ENCODE peak calls at places on chromosomes 13 and 19, in four cellular contexts. One of them, this sample, is unnamed.

GRCh38 chr19:28519950-28520861 is 692.7 kb downstream of the UQCRFS1 start:
- DNase-seq in tibial nerve: no peak
- DNase-seq in right lobe of liver: peak; percentile 87
- DNase-seq in K562: no peak
- DNase-seq in this sample: peak; percentile 38

GRCh38 chr13:38582133-38582532 is 104.7 kb upstream of the FREM2 start:
- DNase-seq in tibial nerve: no peak
- DNase-seq in right lobe of liver: no peak
- DNase-seq in K562: peak; percentile 15
- DNase-seq in this sample: no peak

GRCh38 chr19:40567750-40568494 is 8.8 kb upstream of the SHKBP1 start:
- DNase-seq in tibial nerve: no peak
- DNase-seq in right lobe of liver: no peak
- DNase-seq in K562: no peak
- DNase-seq in this sample: no peak

GRCh38 chr13:77318741-77319140 is 8.2 kb downstream of the MYCBP2 start:
- DNase-seq in tibial nerve: no peak
- DNase-seq in right lobe of liver: no peak
- DNase-seq in K562: no peak
- DNase-seq in this sample: no peak

GRCh38 chr19:28633223-28634030 is 579.5 kb downstream of the UQCRFS1 start:
- DNase-seq in tibial nerve: no peak
- DNase-seq in right lobe of liver: peak; percentile 62
- DNase-seq in K562: peak; percentile 73
- DNase-seq in this sample: peak; percentile 42

GRCh38 chr13:75368167-75368566 is 113.8 kb downstream of the TBC1D4 start:
- DNase-seq in tibial nerve: no peak
- DNase-seq in right lobe of liver: no peak
- DNase-seq in K562: no peak
- DNase-seq in this sample: no peak

GRCh38 chr13:38602261-38602660 is 84.6 kb upstream of the FREM2 start:
- DNase-seq in tibial nerve: no peak
- DNase-seq in right lobe of liver: no peak
- DNase-seq in K562: peak; percentile 31
- DNase-seq in this sample: no peak

GRCh38 chr13:44140146-44140545 is 233.5 kb upstream of the SERP2 start:
- DNase-seq in tibial nerve: no peak
- DNase-seq in right lobe of liver: no peak
- DNase-seq in K562: no peak
- DNase-seq in this sample: no peak

GRCh38 chr13:98892821-98893220 is 85.0 kb downstream of the DOCK9 start:
- DNase-seq in tibial nerve: no peak
- DNase-seq in right lobe of liver: no peak
- DNase-seq in K562: no peak
- DNase-seq in this sample: no peak

GRCh38 chr13:44116562-44117315 is 237.0 kb downstream of the LACC1 start:
- DNase-seq in tibial nerve: no peak
- DNase-seq in right lobe of liver: no peak
- DNase-seq in K562: no peak
- DNase-seq in this sample: no peak

GRCh38 chr13:69959041-69959440 is 148.6 kb upstream of the ATXN8OS start:
- DNase-seq in tibial nerve: no peak
- DNase-seq in right lobe of liver: no peak
- DNase-seq in K562: no peak
- DNase-seq in this sample: no peak

GRCh38 chr13:113951246-113951999 is 22.5 kb downstream of the C13orf46 start:
- DNase-seq in tibial nerve: peak; percentile 85
- DNase-seq in right lobe of liver: peak; percentile 88
- DNase-seq in K562: peak; percentile 85
- DNase-seq in this sample: no peak

GRCh38 chr13:114089751-114090400 is 42.5 kb downstream of the RASA3 start:
- DNase-seq in tibial nerve: peak; percentile 1
- DNase-seq in right lobe of liver: no peak
- DNase-seq in K562: no peak
- DNase-seq in this sample: no peak

GRCh38 chr13:40148103-40148502 is 492.6 kb downstream of the COG6 start:
- DNase-seq in tibial nerve: no peak
- DNase-seq in right lobe of liver: no peak
- DNase-seq in K562: no peak
- DNase-seq in this sample: no peak

GRCh38 chr19:2848625-2849024 is 7.3 kb downstream of the ZNF555 start:
- DNase-seq in tibial nerve: no peak
- DNase-seq in right lobe of liver: no peak
- DNase-seq in K562: no peak
- DNase-seq in this sample: no peak

GRCh38 chr19:20503536-20503935 is 62.0 kb downstream of the ZNF737 start:
- DNase-seq in tibial nerve: no peak
- DNase-seq in right lobe of liver: no peak
- DNase-seq in K562: no peak
- DNase-seq in this sample: no peak

GRCh38 chr13:40485611-40486517 is 180.6 kb downstream of the FOXO1 start:
- DNase-seq in tibial nerve: no peak
- DNase-seq in right lobe of liver: no peak
- DNase-seq in K562: no peak
- DNase-seq in this sample: no peak

GRCh38 chr19:47693903-47694302 is 19.3 kb upstream of the EHD2 start:
- DNase-seq in tibial nerve: no peak
- DNase-seq in right lobe of liver: no peak
- DNase-seq in K562: no peak
- DNase-seq in this sample: no peak

GRCh38 chr13:48431987-48432615 is 19.2 kb upstream of the LPAR6 start:
- DNase-seq in tibial nerve: no peak
- DNase-seq in right lobe of liver: no peak
- DNase-seq in K562: no peak
- DNase-seq in this sample: no peak

GRCh38 chr19:19649159-19649558 is 5.7 kb upstream of the GMIP start:
- DNase-seq in tibial nerve: no peak
- DNase-seq in right lobe of liver: no peak
- DNase-seq in K562: no peak
- DNase-seq in this sample: no peak

GRCh38 chr19:44626067-44626624 is 12.8 kb downstream of the IGSF23 start:
- DNase-seq in tibial nerve: no peak
- DNase-seq in right lobe of liver: peak; percentile 75
- DNase-seq in K562: no peak
- DNase-seq in this sample: peak; percentile 73

GRCh38 chr19:40690699-40691420 is 409 bp upstream of the NUMBL start:
- DNase-seq in tibial nerve: peak; percentile 98
- DNase-seq in right lobe of liver: peak; percentile 97
- DNase-seq in K562: peak; percentile 97
- DNase-seq in this sample: peak; percentile 99

GRCh38 chr13:101267656-101268055 is 148.7 kb downstream of the NALCN start:
- DNase-seq in tibial nerve: no peak
- DNase-seq in right lobe of liver: no peak
- DNase-seq in K562: no peak
- DNase-seq in this sample: peak; percentile 79

GRCh38 chr13:100633461-100633860 is 41.1 kb downstream of the TMTC4 start:
- DNase-seq in tibial nerve: no peak
- DNase-seq in right lobe of liver: no peak
- DNase-seq in K562: no peak
- DNase-seq in this sample: peak; percentile 34

GRCh38 chr19:14146789-14147216 is 10.4 kb upstream of the ASF1B start:
- DNase-seq in tibial nerve: no peak
- DNase-seq in right lobe of liver: no peak
- DNase-seq in K562: no peak
- DNase-seq in this sample: peak; percentile 76

GRCh38 chr19:2315818-2316353 is 7.9 kb upstream of the LINGO3 start:
- DNase-seq in tibial nerve: peak; percentile 33
- DNase-seq in right lobe of liver: peak; percentile 79
- DNase-seq in K562: peak; percentile 66
- DNase-seq in this sample: peak; percentile 65

GRCh38 chr19:43432866-43433673 is 18.4 kb downstream of the TEX101 start:
- DNase-seq in tibial nerve: no peak
- DNase-seq in right lobe of liver: peak; percentile 59
- DNase-seq in K562: peak; percentile 82
- DNase-seq in this sample: peak; percentile 63

GRCh38 chr13:19927117-19927734 is 31.3 kb upstream of the ZMYM2 start:
- DNase-seq in tibial nerve: no peak
- DNase-seq in right lobe of liver: no peak
- DNase-seq in K562: no peak
- DNase-seq in this sample: no peak

GRCh38 chr13:99086149-99086868 is 108.4 kb upstream of the DOCK9 start:
- DNase-seq in tibial nerve: no peak
- DNase-seq in right lobe of liver: peak; percentile 68
- DNase-seq in K562: peak; percentile 73
- DNase-seq in this sample: peak; percentile 79

GRCh38 chr13:51222510-51223283 is 499 bp downstream of the FAM124A start:
- DNase-seq in tibial nerve: no peak
- DNase-seq in right lobe of liver: no peak
- DNase-seq in K562: no peak
- DNase-seq in this sample: no peak

GRCh38 chr13:96100457-96101220 is 10.7 kb downstream of the HS6ST3 start:
- DNase-seq in tibial nerve: no peak
- DNase-seq in right lobe of liver: no peak
- DNase-seq in K562: no peak
- DNase-seq in this sample: no peak

GRCh38 chr13:108212901-108213300 is 2.4 kb downstream of the LIG4 start:
- DNase-seq in tibial nerve: no peak
- DNase-seq in right lobe of liver: no peak
- DNase-seq in K562: no peak
- DNase-seq in this sample: no peak

GRCh38 chr19:48355555-48355954 is 8.2 kb downstream of the TMEM143 start:
- DNase-seq in tibial nerve: no peak
- DNase-seq in right lobe of liver: no peak
- DNase-seq in K562: no peak
- DNase-seq in this sample: no peak

GRCh38 chr19:2275588-2276428 is 6.2 kb downstream of the PEAK3 start:
- DNase-seq in tibial nerve: no peak
- DNase-seq in right lobe of liver: no peak
- DNase-seq in K562: no peak
- DNase-seq in this sample: no peak

GRCh38 chr19:55643733-55644116 is 276 bp downstream of the ZNF581 start:
- DNase-seq in tibial nerve: no peak
- DNase-seq in right lobe of liver: no peak
- DNase-seq in K562: no peak
- DNase-seq in this sample: no peak
- TF ChIP-seq POLR2A in tibial nerve: no peak
- TF ChIP-seq POLR2A in right lobe of liver: no peak
- TF ChIP-seq POLR2A in K562: no peak
- TF ChIP-seq POLR2A in this sample: no peak

GRCh38 chr19:1226522-1227312 is 11.1 kb downstream of the CBARP start:
- DNase-seq in tibial nerve: no peak
- DNase-seq in right lobe of liver: no peak
- DNase-seq in K562: no peak
- DNase-seq in this sample: no peak
- TF ChIP-seq POLR2A in tibial nerve: no peak
- TF ChIP-seq POLR2A in right lobe of liver: no peak
- TF ChIP-seq POLR2A in K562: no peak
- TF ChIP-seq POLR2A in this sample: no peak

GRCh38 chr19:38561658-38562057 is 56.1 kb downstream of the MAP4K1 start:
- DNase-seq in tibial nerve: no peak
- DNase-seq in right lobe of liver: no peak
- DNase-seq in K562: no peak
- DNase-seq in this sample: no peak

GRCh38 chr19:38561053-38561606 is 56.6 kb downstream of the MAP4K1 start:
- DNase-seq in tibial nerve: no peak
- DNase-seq in right lobe of liver: no peak
- DNase-seq in K562: no peak
- DNase-seq in this sample: no peak

GRCh38 chr19:38562096-38562495 is 55.7 kb downstream of the MAP4K1 start:
- DNase-seq in tibial nerve: no peak
- DNase-seq in right lobe of liver: no peak
- DNase-seq in K562: no peak
- DNase-seq in this sample: no peak

GRCh38 chr19:38557205-38557799 is 60.5 kb downstream of the MAP4K1 start:
- DNase-seq in tibial nerve: no peak
- DNase-seq in right lobe of liver: no peak
- DNase-seq in K562: peak; percentile 84
- DNase-seq in this sample: no peak

GRCh38 chr19:38559428-38560401 is 58.0 kb downstream of the MAP4K1 start:
- DNase-seq in tibial nerve: no peak
- DNase-seq in right lobe of liver: no peak
- DNase-seq in K562: no peak
- DNase-seq in this sample: no peak
- TF ChIP-seq POLR2A in tibial nerve: no peak
- TF ChIP-seq POLR2A in right lobe of liver: no peak
- TF ChIP-seq POLR2A in K562: no peak
- TF ChIP-seq POLR2A in this sample: no peak

DNA sequence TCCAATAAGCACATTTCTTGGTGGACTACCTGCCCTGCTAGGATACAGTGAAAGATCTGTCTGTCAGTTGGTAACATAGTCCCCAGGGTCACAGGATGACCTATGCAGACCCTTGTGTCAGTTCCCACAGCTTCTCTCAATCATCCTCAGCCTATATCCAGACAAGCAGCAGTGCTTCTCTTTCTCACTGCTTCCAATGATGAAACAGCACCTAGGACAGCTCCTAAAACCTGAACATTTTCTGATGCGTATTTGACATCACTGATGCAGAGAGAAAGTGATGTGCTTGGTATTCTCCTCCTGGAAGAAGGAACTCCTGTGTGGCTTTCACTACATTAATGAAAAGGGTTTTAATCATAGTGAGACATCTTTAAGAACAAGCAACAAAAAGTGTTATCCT is 43.7 kb downstream of the ZNF557 start:
- DNase-seq in tibial nerve: no peak
- DNase-seq in right lobe of liver: no peak
- DNase-seq in K562: no peak
- DNase-seq in this sample: no peak
- TF ChIP-seq POLR2A in tibial nerve: no peak
- TF ChIP-seq POLR2A in right lobe of liver: no peak
- TF ChIP-seq POLR2A in K562: no peak
- TF ChIP-seq POLR2A in this sample: no peak

GRCh38 chr13:43023244-43023931 is at the start of gene DNAJC15:
- DNase-seq in tibial nerve: peak; percentile 49
- DNase-seq in right lobe of liver: peak; percentile 69
- DNase-seq in K562: peak; percentile 17
- DNase-seq in this sample: no peak
- TF ChIP-seq POLR2A in tibial nerve: peak; percentile 20
- TF ChIP-seq POLR2A in right lobe of liver: peak; percentile 58
- TF ChIP-seq POLR2A in K562: no peak
- TF ChIP-seq POLR2A in this sample: peak; percentile 69

DNA sequence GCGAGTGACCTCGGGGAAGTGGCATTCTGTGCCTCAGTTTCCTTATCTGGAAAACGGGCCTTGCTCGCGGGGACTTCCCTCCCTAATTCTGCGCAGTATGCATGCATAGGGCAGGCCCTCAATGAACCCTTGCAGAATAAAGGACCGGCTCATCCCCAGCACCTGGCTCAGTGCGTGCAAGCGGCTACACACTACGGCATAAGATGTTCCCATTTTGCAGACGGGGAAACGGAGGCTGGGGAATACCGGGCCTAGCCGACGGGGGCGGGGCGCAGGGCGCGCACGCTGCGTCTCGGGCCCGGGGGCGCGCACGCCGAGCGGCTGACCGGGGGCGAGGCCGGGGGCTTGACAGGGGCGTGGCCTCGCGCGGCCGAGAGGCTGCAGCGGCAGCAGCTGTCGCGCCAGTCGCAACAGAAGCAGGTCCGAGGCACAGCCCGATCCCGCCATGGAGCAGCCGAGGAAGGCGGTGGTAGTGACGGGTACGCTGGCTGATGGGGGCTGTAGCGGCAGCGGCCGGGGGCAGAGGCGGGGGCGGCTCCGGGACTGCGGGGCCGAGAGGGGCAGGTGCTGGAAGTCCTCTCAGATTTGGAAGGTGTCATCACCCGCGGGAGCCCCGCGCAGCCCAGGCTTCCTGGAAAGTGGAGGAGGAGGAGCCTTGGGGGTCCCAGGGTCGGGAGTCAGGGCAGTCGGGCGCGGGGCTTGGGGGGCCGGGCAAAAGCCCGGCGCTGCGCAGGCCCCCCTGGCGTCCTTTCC is at the start of gene PGPEP1:
- DNase-seq in tibial nerve: peak; percentile 40
- DNase-seq in right lobe of liver: peak; percentile 80
- DNase-seq in K562: peak; percentile 91
- DNase-seq in this sample: peak; percentile 68
- TF ChIP-seq POLR2A in tibial nerve: peak; percentile 62
- TF ChIP-seq POLR2A in right lobe of liver: peak; percentile 52
- TF ChIP-seq POLR2A in K562: peak; percentile 71
- TF ChIP-seq POLR2A in this sample: peak; percentile 76

This sample was measured in H54.